ENCODE peak calls at places on chromosomes 5 and 9, in seven cellular contexts. F is endodermal cell, Y is testis, V is endothelial cell of umbilical vein, Q is uterus, P is left ventricle myocardium inferior, B is ovary. X is an unnamed sample. For H3K36me3, the result is how much of the 10 kb centered on the place peaks cover.

GRCh38 chr5:139752506-139753350 is 42.9 kb upstream of the PSD2 start:
- DNase-seq in Q (no peak), F (no peak), P (no peak), V (no peak), Y (no peak), B (no peak), X (peak)

GRCh38 chr5:54719384-54720306 is 202.1 kb downstream of the SNX18 start:
- DNase-seq in B (no peak), V (peak), Q (no peak), P (peak), F (peak), Y (no peak), X (peak)

GRCh38 chr5:94793113-94793815 is 174.8 kb downstream of the SLF1 start:
- DNase-seq in V (peak), Q (no peak), Y (no peak), P (no peak), F (no peak), B (no peak), X (peak)

GRCh38 chr5:141192110-141192725 is at the start of gene PCDHB10:
- DNase-seq in Y (peak), F (peak), P (no peak), Q (no peak), V (peak), B (no peak), X (no peak)

GRCh38 chr9:135079018-135079417 is 8.4 kb upstream of the OLFM1 start:
- DNase-seq in V (no peak), F (peak), B (no peak), P (no peak), Q (no peak), Y (no peak), X (no peak)

GRCh38 chr5:93890657-93891056 is 149.3 kb upstream of the POU5F2 start:
- DNase-seq in Q (no peak), B (no peak), P (no peak), F (no peak), V (peak), Y (no peak), X (no peak)

GRCh38 chr5:14364096-14364495 is 217.5 kb upstream of the OTULINL start:
- DNase-seq in F (no peak), V (peak), P (no peak), B (no peak), Y (no peak), Q (no peak), X (no peak)

GRCh38 chr9:99745085-99745484 is 76.6 kb upstream of the NR4A3 start:
- DNase-seq in P (no peak), Q (no peak), F (no peak), V (no peak), B (no peak), Y (no peak), X (no peak)

GRCh38 chr5:80245986-80246781 is 9.7 kb downstream of the SERINC5 start:
- DNase-seq in P (no peak), F (no peak), Q (no peak), Y (no peak), B (no peak), V (no peak), X (peak)

GRCh38 chr9:136016221-136016881 is 55.2 kb upstream of the UBAC1 start:
- DNase-seq in P (peak), V (no peak), Y (no peak), F (peak), Q (no peak), B (no peak), X (no peak)

GRCh38 chr5:78597068-78597857 is 51.3 kb downstream of the LHFPL2 start:
- DNase-seq in B (no peak), P (no peak), F (no peak), Q (no peak), Y (no peak), V (peak), X (peak)

GRCh38 chr9:134629061-134629585 is 12.5 kb upstream of the COL5A1 start:
- DNase-seq in B (no peak), V (no peak), Q (peak), P (no peak), Y (no peak), F (peak), X (no peak)

GRCh38 chr5:86155763-86156162 is 462.0 kb upstream of the COX7C start:
- DNase-seq in Q (no peak), F (no peak), Y (no peak), P (no peak), V (no peak), B (no peak), X (no peak)

GRCh38 chr9:136941231-136942111 is 3.1 kb downstream of the FBXW5 start:
- DNase-seq in Q (peak), F (no peak), B (peak), P (peak), Y (no peak), V (no peak), X (no peak)

GRCh38 chr9:114184071-114184470 is 28.7 kb downstream of the COL27A1 start:
- DNase-seq in F (no peak), Y (no peak), Q (no peak), V (peak), B (no peak), P (no peak), X (peak)

GRCh38 chr9:129838707-129839259 is 3.5 kb downstream of the USP20 start:
- DNase-seq in F (no peak), V (no peak), P (no peak), Q (no peak), Y (no peak), B (no peak), X (peak)

GRCh38 chr5:96538831-96539250 is 105.8 kb upstream of the PCSK1 start:
- DNase-seq in Y (no peak), Q (no peak), V (peak), F (no peak), B (no peak), P (no peak), X (no peak)

GRCh38 chr9:21873540-21874221 is 71.2 kb downstream of the MTAP start:
- DNase-seq in Q (no peak), P (no peak), Y (no peak), F (no peak), B (no peak), V (peak), X (peak)

GRCh38 chr9:136218673-136219072 is 13.7 kb upstream of the LHX3 start:
- DNase-seq in B (no peak), Q (no peak), P (no peak), Y (no peak), V (no peak), F (no peak), X (no peak)

GRCh38 chr5:113678202-113678601 is 164.7 kb downstream of the YTHDC2 start:
- DNase-seq in F (no peak), Q (no peak), P (no peak), V (no peak), Y (no peak), B (no peak), X (no peak)

GRCh38 chr5:108212775-108213346 is 169.0 kb downstream of the FBXL17 start:
- DNase-seq in F (peak), Q (no peak), Y (no peak), P (no peak), V (no peak), B (no peak), X (peak)

GRCh38 chr5:108371263-108371662 is 10.6 kb downstream of the FBXL17 start:
- DNase-seq in P (no peak), B (no peak), Q (no peak), F (no peak), Y (no peak), V (no peak), X (no peak)

GRCh38 chr5:156913719-156914370 is 49.2 kb downstream of the TIMD4 start:
- DNase-seq in V (no peak), F (peak), P (no peak), Y (no peak), B (no peak), Q (no peak), X (no peak)

GRCh38 chr5:11973469-11973868 is 69.2 kb upstream of the CTNND2 start:
- DNase-seq in V (no peak), Q (no peak), Y (no peak), F (no peak), B (no peak), P (no peak), X (no peak)

GRCh38 chr9:128972956-128973355 is 25.5 kb downstream of the NUP188 start:
- DNase-seq in F (no peak), Q (no peak), Y (no peak), V (peak), B (no peak), P (no peak), X (peak)

GRCh38 chr5:15794117-15794985 is 294.4 kb downstream of the FBXL7 start:
- DNase-seq in Y (no peak), F (no peak), B (no peak), V (peak), P (no peak), Q (no peak), X (no peak)
- H3K36me3 ChIP-seq in Y (under half), F (under half), B (under half), V (under half), P (under half), Q (under half), X (under half)

DNA sequence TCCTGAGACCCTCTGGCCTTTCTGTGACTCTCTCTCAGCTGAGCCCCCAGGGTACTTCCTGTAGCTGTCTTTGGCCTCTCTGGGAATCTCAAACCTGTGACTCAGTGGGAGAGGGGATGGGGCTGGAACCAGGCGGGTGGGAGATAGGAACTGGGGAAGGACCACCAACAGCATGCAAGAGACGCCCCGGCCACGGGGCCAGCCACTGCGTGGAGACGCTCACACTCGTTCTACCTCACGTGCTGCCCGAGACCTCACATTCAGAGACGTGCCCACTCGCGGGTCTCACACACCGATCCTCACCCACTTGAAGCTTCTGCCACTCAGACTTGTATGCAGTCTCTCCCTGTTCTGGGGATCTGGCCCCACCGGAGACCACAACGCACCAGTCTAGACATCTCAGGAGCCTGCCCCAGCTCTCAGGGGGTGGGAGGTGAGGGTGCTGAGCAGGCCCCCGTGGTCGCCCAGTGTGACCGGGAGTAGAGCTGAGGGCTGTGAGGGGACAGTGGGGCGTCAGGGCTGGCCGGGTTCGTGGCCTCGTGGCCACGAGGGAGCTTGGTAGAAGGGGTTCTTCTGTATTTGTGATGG is 13.8 kb downstream of the GPRIN1 start:
- DNase-seq in B (no peak), F (no peak), Y (no peak), Q (no peak), V (no peak), P (no peak), X (no peak)
- H3K4me3 ChIP-seq in B (no peak), F (no peak), Y (no peak), Q (no peak), V (no peak), P (peak), X (no peak)

GRCh38 chr9:77221431-77221830 is 44.1 kb downstream of the VPS13A start:
- DNase-seq in Y (no peak), F (no peak), B (no peak), V (no peak), Q (no peak), P (no peak), X (no peak)

GRCh38 chr9:77212801-77213200 is 35.5 kb downstream of the VPS13A start:
- DNase-seq in F (no peak), B (no peak), Y (no peak), Q (no peak), P (no peak), V (no peak), X (no peak)

GRCh38 chr9:77218612-77219011 is 41.3 kb downstream of the VPS13A start:
- DNase-seq in Q (no peak), Y (no peak), P (no peak), V (peak), F (no peak), B (no peak), X (peak)

GRCh38 chr9:77211561-77211960 is 34.2 kb downstream of the VPS13A start:
- DNase-seq in Q (no peak), B (no peak), Y (no peak), V (no peak), P (no peak), F (no peak), X (no peak)

DNA sequence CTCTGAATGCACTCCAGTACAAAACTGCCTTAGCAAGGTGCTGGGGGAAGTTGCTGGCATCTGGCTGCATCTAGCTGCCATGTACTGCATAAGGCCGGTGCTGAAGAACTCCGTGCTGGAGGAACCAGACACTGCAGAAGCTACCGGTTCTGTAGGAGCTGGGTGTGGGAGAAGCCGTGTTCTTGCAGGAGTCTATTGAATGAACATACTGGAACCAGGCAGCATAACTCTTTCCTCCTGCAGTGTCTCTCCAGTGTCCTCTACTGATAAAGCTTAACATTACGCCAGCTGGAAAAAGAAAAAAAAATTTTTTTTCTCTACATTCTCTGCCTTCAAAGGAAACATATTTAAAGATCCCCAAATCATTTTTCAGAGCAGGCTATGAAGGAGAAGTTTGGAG is 38.5 kb downstream of the VPS13A start:
- DNase-seq in V (peak), Y (peak), P (no peak), F (no peak), B (no peak), Q (no peak), X (no peak)
- TF ChIP-seq CTCF in V (no peak), Y (no peak), P (peak), F (peak), B (no peak), Q (no peak), X (peak)

DNA sequence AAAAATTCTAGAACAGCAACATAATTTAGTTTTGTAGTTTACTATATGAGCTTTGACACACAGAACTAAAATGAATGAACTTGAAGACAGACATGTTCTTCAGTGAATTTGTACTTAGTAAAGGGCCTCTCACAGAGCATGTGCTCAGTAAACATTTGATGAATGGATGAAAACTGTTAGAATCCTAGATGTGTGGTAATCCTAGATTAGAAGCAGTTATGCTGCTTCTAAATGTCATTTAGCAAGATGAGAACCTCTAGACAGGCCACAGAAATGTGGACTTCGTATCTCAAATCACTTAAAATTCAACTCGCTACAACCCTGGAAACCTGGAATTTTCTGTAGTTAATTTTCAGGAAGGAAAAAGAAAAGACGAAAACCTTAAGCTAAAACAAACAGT is 8.5 kb downstream of the GOLPH3 start:
- DNase-seq in V (peak), Q (no peak), Y (no peak), P (no peak), F (no peak), B (no peak), X (no peak)
- H3K36me3 ChIP-seq in V (under half), Q (under half), Y (under half), P (under half), F (half or more), B (under half), X (under half)

GRCh38 chr9:68706579-68707201 is 1.6 kb downstream of the PIP5K1B start:
- DNase-seq in Y (peak), P (no peak), Q (no peak), V (no peak), F (no peak), B (no peak), X (no peak)
- H3K4me3 ChIP-seq in Y (peak), P (peak), Q (no peak), V (no peak), F (peak), B (peak), X (no peak)

GRCh38 chr5:123951204-123951977 is 439.4 kb downstream of the CSNK1G3 start:
- DNase-seq in B (no peak), Y (no peak), Q (no peak), F (no peak), V (peak), P (no peak), X (peak)

GRCh38 chr5:123947797-123948196 is 435.8 kb downstream of the CSNK1G3 start:
- DNase-seq in P (no peak), V (no peak), B (no peak), Q (no peak), Y (no peak), F (no peak), X (no peak)

GRCh38 chr5:123949043-123949804 is 437.2 kb downstream of the CSNK1G3 start:
- DNase-seq in Q (no peak), B (no peak), V (no peak), P (no peak), Y (no peak), F (no peak), X (no peak)

GRCh38 chr5:123950701-123951100 is 438.7 kb downstream of the CSNK1G3 start:
- DNase-seq in Y (no peak), Q (no peak), B (no peak), V (no peak), P (no peak), F (no peak), X (no peak)

GRCh38 chr5:123949807-123950206 is 437.8 kb downstream of the CSNK1G3 start:
- DNase-seq in Q (no peak), B (no peak), P (no peak), Y (no peak), V (no peak), F (no peak), X (no peak)
- TF ChIP-seq CTCF in Q (no peak), B (no peak), P (no peak), Y (no peak), V (no peak), F (peak), X (no peak)

GRCh38 chr9:34086889-34087288 is 38.2 kb upstream of the UBAP2 start:
- DNase-seq in V (no peak), F (no peak), Y (no peak), P (no peak), Q (no peak), B (no peak), X (no peak)

GRCh38 chr9:34093578-34093977 is 32.9 kb downstream of the DCAF12 start:
- DNase-seq in B (no peak), Q (no peak), F (no peak), V (no peak), P (no peak), Y (no peak), X (no peak)

GRCh38 chr9:34085581-34086500 is 37.2 kb upstream of the UBAP2 start:
- DNase-seq in V (no peak), Y (peak), F (no peak), B (no peak), P (no peak), Q (no peak), X (no peak)

GRCh38 chr9:34087370-34087769 is 38.7 kb upstream of the UBAP2 start:
- DNase-seq in Q (no peak), B (no peak), Y (no peak), P (no peak), V (no peak), F (no peak), X (no peak)

DNA sequence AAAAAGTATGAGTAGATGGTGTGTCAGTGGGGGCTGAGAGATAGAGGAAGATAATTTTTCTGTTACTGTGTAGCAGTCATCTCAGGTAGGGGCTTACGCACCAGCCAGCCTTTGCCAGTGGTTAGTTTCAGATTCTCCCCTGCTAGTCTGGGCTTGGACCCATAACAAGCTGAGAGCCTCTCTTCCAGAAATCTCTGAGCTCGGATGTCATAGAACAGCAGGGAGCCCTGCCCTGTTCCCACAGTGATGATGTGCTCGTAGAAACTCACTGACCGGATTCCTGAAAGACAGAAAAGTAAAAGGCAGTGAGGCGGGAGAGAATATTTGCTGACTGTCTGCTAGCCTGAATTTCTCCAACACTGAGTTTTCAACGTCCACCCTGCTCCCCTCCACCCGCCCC is 37.2 kb downstream of the DCAF12 start:
- DNase-seq in P (no peak), Q (no peak), B (no peak), Y (peak), F (no peak), V (no peak), X (peak)
- H3K36me3 ChIP-seq in P (half or more), Q (under half), B (under half), Y (under half), F (half or more), V (under half), X (under half)

GRCh38 chr5:159051431-159052281 is 48.1 kb downstream of the EBF1 start:
- DNase-seq in Q (peak), P (peak), B (peak), F (peak), Y (peak), V (peak), X (peak)
- H3K4me3 ChIP-seq in Q (peak), P (peak), B (peak), F (peak), Y (peak), V (no peak), X (peak)

X was measured in brain microvascular endothelial cell.